ENCODE peak calls at places on chromosomes 11 and 22, in seven cellular contexts. O is NCI-H1092 treated with DMSO at 0.1 percent for 48 hours; B is stimulated activated CD8-positive, alpha-beta memory T cell treated with anti-CD3 and anti-CD28 coated beads, Interleukin-15, amount 100 ng/mL, for 24 hours; E is ACHN; I is thoracic aorta; A is C1 segment of cervical spinal cord; F is hypothalamus. W is an unnamed sample.

GRCh38 chr11:70834277-70834940 is 418.0 kb downstream of the SHANK2 start:
- DNase-seq in O (no peak), B (no peak), E (no peak), I (no peak), A (no peak), F (no peak), W (no peak)

GRCh38 chr11:118771481-118772278 is 19.3 kb downstream of the DDX6 start:
- DNase-seq in O (no peak), B (no peak), E (no peak), I (no peak), A (no peak), F (no peak), W (no peak)

GRCh38 chr11:88431675-88432341 is 94.3 kb upstream of the CTSC start:
- DNase-seq in O (no peak), B (no peak), E (no peak), I (no peak), A (no peak), F (no peak), W (no peak)

GRCh38 chr22:23511627-23512347 is 68.3 kb downstream of the IGLL1 start:
- DNase-seq in O (no peak), B (no peak), E (no peak), I (no peak), A (no peak), F (no peak), W (no peak)

GRCh38 chr11:68040957-68041591 is 2.2 kb downstream of the TCIRG1 start:
- DNase-seq in O (no peak), B (no peak), E (no peak), I (no peak), A (no peak), F (no peak), W (no peak)

GRCh38 chr11:125871391-125872137 is 15.9 kb upstream of the HYLS1 start:
- DNase-seq in O (peak), B (no peak), E (peak), I (no peak), A (no peak), F (no peak), W (no peak)

GRCh38 chr11:34344410-34345011 is 13.3 kb downstream of the ABTB2 start:
- DNase-seq in O (no peak), B (no peak), E (peak), I (no peak), A (no peak), F (no peak), W (no peak)

GRCh38 chr11:93249437-93250210 is 51.8 kb upstream of the SLC36A4 start:
- DNase-seq in O (no peak), B (no peak), E (no peak), I (no peak), A (no peak), F (no peak), W (no peak)

GRCh38 chr11:90189011-90189410 is 33.8 kb downstream of the CHORDC1 start:
- DNase-seq in O (no peak), B (no peak), E (no peak), I (no peak), A (no peak), F (no peak), W (no peak)

GRCh38 chr11:78192223-78192719 is 3.6 kb downstream of the USP35 start:
- DNase-seq in O (peak), B (no peak), E (no peak), I (no peak), A (no peak), F (no peak), W (no peak)

GRCh38 chr11:74312321-74312720 is 881 bp upstream of the P4HA3 start:
- DNase-seq in O (no peak), B (no peak), E (no peak), I (no peak), A (no peak), F (no peak), W (no peak)

GRCh38 chr11:35564246-35564595 is 38.8 kb upstream of the PAMR1 start:
- DNase-seq in O (no peak), B (no peak), E (no peak), I (no peak), A (no peak), F (no peak), W (no peak)

GRCh38 chr11:12085371-12086251 is 24.8 kb upstream of the MICAL2 start:
- DNase-seq in O (no peak), B (no peak), E (no peak), I (no peak), A (no peak), F (no peak), W (peak)

GRCh38 chr22:44407404-44408226 is 90.4 kb downstream of the RTL6 start:
- DNase-seq in O (no peak), B (no peak), E (no peak), I (no peak), A (no peak), F (no peak), W (no peak)

GRCh38 chr11:36453678-36454077 is 56.4 kb downstream of the TRAF6 start:
- DNase-seq in O (no peak), B (no peak), E (no peak), I (no peak), A (no peak), F (no peak), W (no peak)

GRCh38 chr11:6927030-6927617 is 898 bp downstream of the ZNF215 start:
- DNase-seq in O (no peak), B (no peak), E (no peak), I (no peak), A (no peak), F (no peak), W (no peak)

GRCh38 chr22:37609240-37610152 is 862 bp downstream of the GGA1 start:
- DNase-seq in O (no peak), B (no peak), E (peak), I (no peak), A (no peak), F (no peak), W (no peak)

GRCh38 chr11:116605543-116605942 is 167.2 kb downstream of the BUD13 start:
- DNase-seq in O (peak), B (no peak), E (peak), I (no peak), A (no peak), F (no peak), W (peak)

GRCh38 chr22:38859581-38860290 is 12.3 kb downstream of the CBX6 start:
- DNase-seq in O (no peak), B (no peak), E (no peak), I (no peak), A (no peak), F (no peak), W (no peak)